ENCODE peak calls at places on chromosomes 2 and 18, in four cellular contexts. G is T-helper 17 cell; I is tibial nerve; B is CD8-positive, alpha-beta memory T cell. Q is an unnamed sample.

GRCh38 chr18:13556497-13556896 is 169.9 kb downstream of the FAM210A start:
- DNase-seq in I (no peak), B (no peak), G (no peak), Q (no peak)

GRCh38 chr2:234534515-234534914 is 37.6 kb upstream of the ARL4C start:
- DNase-seq in G (no peak), B (no peak), I (no peak), Q (no peak)

GRCh38 chr2:34316788-34317187 is 717.7 kb upstream of the FAM98A start:
- DNase-seq in I (no peak), B (no peak), G (no peak), Q (no peak)

GRCh38 chr2:234970467-234970866 is 18.6 kb downstream of the SH3BP4 start:
- DNase-seq in G (no peak), I (no peak), B (no peak), Q (no peak)

GRCh38 chr2:72475246-72475645 is 327.6 kb upstream of the CYP26B1 start:
- DNase-seq in B (no peak), I (no peak), G (no peak), Q (no peak)

GRCh38 chr2:144430722-144431163 is 89.2 kb downstream of the ZEB2 start:
- DNase-seq in B (no peak), G (no peak), I (no peak), Q (no peak)

GRCh38 chr2:181674466-181674865 is 5.9 kb downstream of the NEUROD1 start:
- DNase-seq in I (no peak), G (no peak), B (no peak), Q (no peak)

GRCh38 chr2:204104821-204105220 is 168.3 kb downstream of the ICOS start:
- DNase-seq in I (no peak), B (no peak), G (no peak), Q (no peak)

GRCh38 chr18:70221911-70222278 is 16.4 kb upstream of the RTTN start:
- DNase-seq in G (no peak), I (no peak), B (no peak), Q (no peak)

GRCh38 chr2:166179201-166179600 is 51.4 kb upstream of the SCN1A start:
- DNase-seq in G (no peak), B (no peak), I (no peak), Q (no peak)

GRCh38 chr2:233060500-233061006 is 411 bp downstream of the INPP5D start:
- DNase-seq in B (no peak), I (no peak), G (no peak), Q (no peak)

GRCh38 chr2:205730191-205730590 is 47.9 kb downstream of the NRP2 start:
- DNase-seq in G (no peak), B (no peak), I (no peak), Q (no peak)

GRCh38 chr2:174025271-174026121 is 60.3 kb upstream of the SP3 start:
- DNase-seq in I (peak), G (no peak), B (no peak), Q (no peak)

GRCh38 chr2:170221317-170222288 is 43.7 kb downstream of the MYO3B start:
- DNase-seq in G (no peak), I (no peak), B (no peak), Q (no peak)

GRCh38 chr2:55838653-55839052 is 84.9 kb downstream of the EFEMP1 start:
- DNase-seq in I (no peak), B (no peak), G (no peak), Q (no peak)

GRCh38 chr2:128261245-128262128 is 57.2 kb downstream of the HS6ST1 start:
- DNase-seq in I (no peak), B (no peak), G (no peak), Q (no peak)

GRCh38 chr2:16626497-16626896 is 39.1 kb downstream of the CYRIA start:
- DNase-seq in B (no peak), G (no peak), I (no peak), Q (no peak)

GRCh38 chr2:212537311-212538155 is 1.1 kb downstream of the ERBB4 start:
- DNase-seq in G (no peak), I (peak), B (no peak), Q (no peak)

GRCh38 chr2:174376967-174377366 is 18.6 kb upstream of the SCRN3 start:
- DNase-seq in B (no peak), G (no peak), I (no peak), Q (no peak)

GRCh38 chr18:62784338-62784965 is 69.1 kb downstream of the PHLPP1 start:
- DNase-seq in B (no peak), I (no peak), G (no peak), Q (no peak)

GRCh38 chr2:112679484-112679883 is 33.7 kb downstream of the SLC20A1 start:
- DNase-seq in B (no peak), I (no peak), G (no peak), Q (no peak)

GRCh38 chr18:75247041-75247551 is 36.5 kb downstream of the TSHZ1 start:
- DNase-seq in I (no peak), B (no peak), G (no peak), Q (no peak)

GRCh38 chr2:34153484-34153883 is 554.4 kb upstream of the FAM98A start:
- DNase-seq in G (no peak), B (no peak), I (no peak), Q (no peak)

GRCh38 chr18:58785171-58785805 is 79.4 kb upstream of the ZNF532 start:
- DNase-seq in B (no peak), G (no peak), I (no peak), Q (no peak)

GRCh38 chr18:79552696-79553095 is 126.9 kb upstream of the CTDP1 start:
- DNase-seq in G (no peak), I (no peak), B (no peak), Q (no peak)

GRCh38 chr2:100853909-100854810 is 34.2 kb downstream of the NPAS2 start:
- DNase-seq in I (no peak), G (no peak), B (no peak), Q (no peak)

GRCh38 chr2:73112026-73112912 is 479 bp downstream of the RAB11FIP5 start:
- DNase-seq in I (no peak), B (no peak), G (no peak), Q (peak)

GRCh38 chr18:24659837-24660720 is 199.6 kb downstream of the HRH4 start:
- DNase-seq in G (no peak), I (no peak), B (peak), Q (peak)

GRCh38 chr2:37653093-37653492 is 18.3 kb downstream of the CDC42EP3 start:
- DNase-seq in I (no peak), B (no peak), G (no peak), Q (no peak)

GRCh38 chr2:69169990-69170389 is 157.0 kb downstream of the ANTXR1 start:
- DNase-seq in G (no peak), I (no peak), B (no peak), Q (no peak)

GRCh38 chr2:195818521-195818920 is 161.5 kb downstream of the SLC39A10 start:
- DNase-seq in G (no peak), I (no peak), B (no peak), Q (no peak)

GRCh38 chr2:56077352-56077915 is 106.4 kb upstream of the CCDC85A start:
- DNase-seq in I (no peak), G (no peak), B (no peak), Q (no peak)

GRCh38 chr2:177313162-177313781 is 48.7 kb upstream of the NFE2L2 start:
- DNase-seq in I (no peak), B (no peak), G (no peak), Q (no peak)

GRCh38 chr18:56650056-56650455 is 1.1 kb upstream of the WDR7 start:
- DNase-seq in B (no peak), I (no peak), G (no peak), Q (no peak)

GRCh38 chr2:37389984-37390765 is 45.7 kb downstream of the QPCT start:
- DNase-seq in G (no peak), B (peak), I (no peak), Q (peak)

GRCh38 chr2:43340066-43340465 is 113.7 kb upstream of the ZFP36L2 start:
- DNase-seq in I (no peak), G (no peak), B (no peak), Q (no peak)

GRCh38 chr2:209578394-209579006 is 154.7 kb downstream of the MAP2 start:
- DNase-seq in I (no peak), B (no peak), G (no peak), Q (no peak)

GRCh38 chr2:36707050-36707449 is 10.5 kb downstream of the VIT start:
- DNase-seq in B (no peak), G (no peak), I (no peak), Q (no peak)